ENCODE peak calls at places on chromosome 19, in six cellular contexts. R, Q, Y, K, T and N are unnamed samples.

GRCh38 chr19:14115761-14116160 is 1.8 kb downstream of the PRKACA start:
- DNase-seq in R (no peak), Q (no peak), Y (no peak), K (no peak), T (no peak), N (no peak)

GRCh38 chr19:3632098-3632497 is 5.5 kb upstream of the CACTIN start:
- DNase-seq in R (no peak), Q (no peak), Y (no peak), K (no peak), T (no peak), N (no peak)

GRCh38 chr19:28424662-28425430 is 788.1 kb downstream of the UQCRFS1 start:
- DNase-seq in R (no peak), Q (peak; percentile 76), Y (no peak), K (no peak), T (no peak), N (no peak)

GRCh38 chr19:19628499-19629134 is 597 bp upstream of the LPAR2 start:
- DNase-seq in R (peak; percentile 69), Q (peak; percentile 81), Y (peak; percentile 75), K (no peak), T (peak; percentile 96), N (no peak)

GRCh38 chr19:18742838-18743237 is 48.3 kb downstream of the COMP start:
- DNase-seq in R (no peak), Q (no peak), Y (no peak), K (peak; percentile 42), T (no peak), N (no peak)

GRCh38 chr19:48511800-48512503 is at the start of gene LMTK3:
- DNase-seq in R (no peak), Q (peak; percentile 36), Y (peak; percentile 43), K (peak; percentile 82), T (peak; percentile 87), N (no peak)

GRCh38 chr19:16892868-16893685 is 4.3 kb downstream of the F2RL3 start:
- DNase-seq in R (no peak), Q (no peak), Y (no peak), K (no peak), T (no peak), N (no peak)

GRCh38 chr19:35518313-35518712 is 4.9 kb upstream of the DMKN start:
- DNase-seq in R (no peak), Q (peak; percentile 92), Y (no peak), K (no peak), T (no peak), N (no peak)

GRCh38 chr19:18441804-18442788 is 4.2 kb upstream of the ISYNA1 start:
- DNase-seq in R (no peak), Q (no peak), Y (no peak), K (peak; percentile 60), T (peak; percentile 24), N (no peak)

GRCh38 chr19:46015961-46016425 is 6.9 kb downstream of the PGLYRP1 start:
- DNase-seq in R (no peak), Q (no peak), Y (peak; percentile 41), K (no peak), T (peak; percentile 56), N (no peak)

GRCh38 chr19:32130241-32130753 is 215.1 kb upstream of the ZNF507 start:
- DNase-seq in R (no peak), Q (no peak), Y (no peak), K (no peak), T (no peak), N (no peak)

GRCh38 chr19:46678110-46678732 is 17.2 kb upstream of the DACT3 start:
- DNase-seq in R (no peak), Q (no peak), Y (peak; percentile 52), K (peak; percentile 99), T (peak; percentile 89), N (no peak)

GRCh38 chr19:44948763-44949374 is 3.0 kb downstream of the APOC2 start:
- DNase-seq in R (no peak), Q (no peak), Y (no peak), K (no peak), T (no peak), N (no peak)

GRCh38 chr19:33819875-33820781 is 23.5 kb downstream of the KCTD15 start:
- DNase-seq in R (no peak), Q (peak; percentile 66), Y (peak; percentile 77), K (peak; percentile 84), T (peak; percentile 84), N (peak; percentile 82)

GRCh38 chr19:38812004-38812840 is 523 bp downstream of the LGALS4 start:
- DNase-seq in R (no peak), Q (no peak), Y (no peak), K (peak; percentile 6), T (no peak), N (no peak)

GRCh38 chr19:29687897-29688728 is 22.9 kb downstream of the PLEKHF1 start:
- DNase-seq in R (no peak), Q (peak; percentile 80), Y (no peak), K (no peak), T (no peak), N (peak; percentile 68)

GRCh38 chr19:53394522-53394973 is 401 bp upstream of the ZNF765 start:
- DNase-seq in R (peak; percentile 60), Q (peak; percentile 69), Y (no peak), K (no peak), T (peak; percentile 84), N (peak; percentile 75)

GRCh38 chr19:14078406-14078805 is 5.8 kb downstream of the MISP3 start:
- DNase-seq in R (no peak), Q (no peak), Y (no peak), K (no peak), T (no peak), N (no peak)

DNA sequence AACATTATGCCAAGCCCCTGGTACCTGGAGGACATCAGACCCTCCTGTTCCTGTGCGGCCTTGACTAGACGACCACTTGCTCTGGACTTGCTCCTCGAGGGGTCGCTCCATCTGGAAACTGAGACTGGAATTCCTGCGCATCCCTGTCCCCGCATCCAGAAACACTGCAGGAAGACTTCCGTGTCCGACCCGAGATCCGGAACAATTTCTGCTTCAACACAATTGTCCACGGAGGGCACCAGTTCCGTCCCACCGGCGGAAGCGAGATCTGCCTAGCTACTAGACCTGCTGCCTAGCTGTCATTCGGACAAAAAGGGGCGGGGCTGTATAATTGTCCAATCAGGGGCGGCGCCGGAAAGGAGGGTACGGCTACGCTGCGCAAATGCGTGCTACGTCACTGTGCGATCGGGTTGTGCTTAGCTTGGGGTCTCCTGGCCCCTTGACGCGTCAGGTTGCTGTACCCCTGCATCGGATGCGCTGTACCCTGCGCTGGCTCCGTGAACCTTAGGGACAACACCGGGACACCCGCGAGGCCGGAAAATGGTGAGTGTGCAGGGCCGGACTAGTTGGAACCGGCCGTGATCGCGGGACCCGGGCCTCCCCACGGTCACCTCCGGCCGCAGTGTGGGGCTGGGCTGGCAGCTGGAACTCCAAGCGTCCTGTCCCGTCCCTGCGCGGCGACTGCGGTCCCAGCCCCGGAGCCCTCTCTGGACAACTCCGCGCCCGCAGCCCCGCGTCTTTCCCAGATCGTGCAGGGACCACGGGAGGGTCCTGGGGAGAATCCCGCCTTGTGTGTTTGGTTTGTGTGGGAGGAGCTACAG is at the start of the genes ZNF490 and ZNF791:
- DNase-seq in R (peak; percentile 99), Q (peak; percentile 96), Y (peak; percentile 96), K (peak; percentile 97), T (peak; percentile 100), N (peak; percentile 99)
- TF ChIP-seq CTCF in R (no peak), Q (no peak), Y (no peak), K (no peak), T (peak; percentile 38), N (no peak)

GRCh38 chr19:5882421-5882968 is 12.2 kb upstream of the FUT5 start:
- DNase-seq in R (no peak), Q (no peak), Y (no peak), K (no peak), T (no peak), N (no peak)

GRCh38 chr19:5877869-5878268 is 7.5 kb upstream of the FUT5 start:
- DNase-seq in R (no peak), Q (no peak), Y (no peak), K (no peak), T (no peak), N (no peak)

GRCh38 chr19:5880604-5881078 is 10.3 kb upstream of the FUT5 start:
- DNase-seq in R (no peak), Q (peak; percentile 72), Y (peak; percentile 84), K (no peak), T (peak; percentile 43), N (peak; percentile 68)

GRCh38 chr19:5881543-5882299 is 11.4 kb upstream of the FUT5 start:
- DNase-seq in R (no peak), Q (no peak), Y (no peak), K (no peak), T (no peak), N (no peak)

DNA sequence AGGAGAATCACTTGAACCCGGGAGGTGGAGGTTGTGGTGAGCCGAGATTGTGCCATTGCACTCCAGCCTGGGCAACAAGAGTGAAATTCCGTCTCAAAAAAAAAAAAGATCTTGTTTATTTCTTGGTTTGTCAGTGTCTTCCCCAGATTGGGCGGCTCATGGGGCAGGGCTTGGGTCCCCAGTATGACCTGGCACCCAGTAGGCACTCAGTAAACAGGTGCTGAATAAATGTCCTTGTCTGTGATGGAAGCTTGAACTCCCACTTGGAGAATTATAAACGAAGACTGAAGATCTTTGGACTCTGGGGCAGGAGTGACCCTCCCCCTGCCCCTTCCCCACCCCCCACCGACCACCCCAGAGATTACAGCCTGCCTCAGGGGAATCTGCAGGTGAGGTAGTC is 9.9 kb upstream of the FUT5 start:
- DNase-seq in R (no peak), Q (no peak), Y (no peak), K (no peak), T (no peak), N (no peak)
- H3K4me1 ChIP-seq in R (peaks cover 7% of the 10 kb centered on the region), Q (peaks cover 5% of the 10 kb centered on the region), Y (peaks cover 46% of the 10 kb centered on the region), K (peaks cover 15% of the 10 kb centered on the region), T (peaks cover 14% of the 10 kb centered on the region), N (peaks cover 6% of the 10 kb centered on the region)

DNA sequence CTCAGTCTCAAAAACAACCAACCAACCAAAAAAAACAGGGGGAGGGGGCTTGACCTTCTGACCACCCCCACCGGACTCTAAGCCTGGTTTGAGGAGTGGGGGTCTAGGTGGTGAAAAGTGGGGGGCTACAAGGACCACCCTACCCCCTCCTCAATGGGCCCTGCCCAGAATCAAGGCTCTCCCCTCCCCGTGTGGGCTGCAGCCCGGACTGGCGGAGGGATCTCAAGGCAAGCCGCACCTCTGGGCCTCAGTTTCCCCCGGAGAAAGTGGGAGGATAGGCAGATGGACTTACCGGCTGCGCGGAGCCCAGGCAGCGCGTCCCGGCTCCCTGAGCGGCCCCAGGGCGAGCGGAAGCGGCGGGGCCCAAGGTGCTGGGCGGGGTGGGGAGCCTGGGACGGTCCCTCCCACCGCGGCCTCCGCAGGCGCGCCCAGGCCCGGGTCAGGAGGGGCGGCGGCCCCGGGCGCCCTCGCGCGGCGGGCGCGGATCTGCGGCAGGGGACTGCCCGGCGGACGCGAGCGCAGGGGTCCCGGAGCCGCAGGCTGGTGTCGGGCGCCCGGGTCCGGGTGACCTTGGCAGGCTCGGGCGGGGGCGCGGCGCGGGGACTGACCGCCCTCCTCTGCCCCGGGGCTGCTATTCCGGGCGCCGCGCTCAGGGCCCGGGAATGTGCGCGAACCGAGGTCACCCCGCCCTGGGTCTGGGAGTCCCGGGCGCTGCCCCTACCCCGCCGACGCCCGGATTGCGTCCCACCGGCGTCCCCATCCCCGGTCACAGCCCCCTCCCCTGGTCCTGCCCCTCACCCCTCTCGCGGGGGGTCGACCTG is at the start of gene ADAMTSL5:
- DNase-seq in R (no peak), Q (peak; percentile 41), Y (peak; percentile 83), K (peak; percentile 85), T (peak; percentile 69), N (peak; percentile 87)
- TF ChIP-seq CTCF in R (no peak), Q (no peak), Y (peak; percentile 27), K (peak; percentile 51), T (peak; percentile 40), N (no peak)

DNA sequence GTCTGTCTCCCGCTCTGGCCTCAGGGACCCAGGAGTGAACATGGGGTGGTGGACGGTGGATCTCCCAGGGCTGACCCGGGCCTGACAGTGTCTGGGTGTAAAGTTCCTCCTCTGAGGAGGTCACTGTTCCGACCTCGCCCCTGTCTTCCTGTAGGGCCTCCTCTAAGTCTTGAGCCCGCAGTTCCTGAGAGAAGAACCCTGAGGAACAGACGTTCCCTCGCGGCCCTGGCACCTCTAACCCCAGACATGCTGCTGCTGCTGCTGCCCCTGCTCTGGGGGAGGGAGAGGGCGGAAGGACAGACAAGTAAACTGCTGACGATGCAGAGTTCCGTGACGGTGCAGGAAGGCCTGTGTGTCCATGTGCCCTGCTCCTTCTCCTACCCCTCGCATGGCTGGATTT is at the start of gene SIGLEC9:
- DNase-seq in R (peak; percentile 48), Q (no peak), Y (no peak), K (no peak), T (no peak), N (peak; percentile 45)
- H3K4me1 ChIP-seq in R (no peaks in the 10 kb centered on the region), Q (no peaks in the 10 kb centered on the region), Y (no peaks in the 10 kb centered on the region), K (peaks cover 34% of the 10 kb centered on the region), T (no peaks in the 10 kb centered on the region), N (no peaks in the 10 kb centered on the region)